ENCODE peak calls at places on chromosomes 13 and 19, in five cellular contexts. X is NCI-H510A treated with DMSO at 0.1 percent for 48 hours, B is GM23248, M is progenitor cell of endocrine pancreas, G is GM04503. F is an unnamed sample.

GRCh38 chr19:15280915-15281683 is 48.9 kb upstream of the EPHX3 start:
- DNase-seq in X (peak; percentile 55), B (peak; percentile 95), M (no peak), G (peak; percentile 55), F (peak; percentile 58)

GRCh38 chr19:41588497-41589209 is 12.7 kb downstream of the CEACAM21 start:
- DNase-seq in X (no peak), B (peak; percentile 54), M (no peak), G (no peak), F (peak; percentile 34)

GRCh38 chr19:30898353-30899103 is 450.7 kb downstream of the TSHZ3 start:
- DNase-seq in X (no peak), B (no peak), M (no peak), G (no peak), F (no peak)

GRCh38 chr19:52274191-52274590 is 4.8 kb downstream of the ZNF766 start:
- DNase-seq in X (no peak), B (no peak), M (no peak), G (no peak), F (no peak)

GRCh38 chr19:16001481-16002312 is 52.9 kb downstream of the OR10H4 start:
- DNase-seq in X (no peak), B (peak; percentile 71), M (no peak), G (peak; percentile 24), F (no peak)

GRCh38 chr13:76812206-76812882 is 73.9 kb downstream of the KCTD12 start:
- DNase-seq in X (no peak), B (peak; percentile 71), M (no peak), G (peak; percentile 59), F (no peak)

GRCh38 chr19:13579388-13580060 is 73.2 kb upstream of the CACNA1A start:
- DNase-seq in X (no peak), B (peak; percentile 91), M (no peak), G (peak; percentile 82), F (no peak)

GRCh38 chr19:1265611-1266115 is 3.5 kb upstream of the CIRBP start:
- DNase-seq in X (no peak), B (peak; percentile 97), M (no peak), G (peak; percentile 64), F (no peak)

GRCh38 chr13:25847145-25847544 is 204.7 kb downstream of the SHISA2 start:
- DNase-seq in X (no peak), B (no peak), M (no peak), G (no peak), F (no peak)

GRCh38 chr19:56670401-56670960 is 1.1 kb downstream of the ZNF835 start:
- DNase-seq in X (no peak), B (no peak), M (no peak), G (no peak), F (no peak)

GRCh38 chr19:3058821-3059314 is 3.4 kb downstream of the TLE5 start:
- DNase-seq in X (no peak), B (no peak), M (no peak), G (no peak), F (no peak)

GRCh38 chr19:44718441-44719261 is 19.7 kb downstream of the CEACAM16 start:
- DNase-seq in X (peak; percentile 27), B (no peak), M (no peak), G (no peak), F (no peak)

F was measured in HEK293T.